ENCODE peak calls at places on chromosome 9, in six cellular contexts. V is HFFc6, J is fibroblast of pulmonary artery, W is prostate gland, O is progenitor cell of endocrine pancreas, Q is HL-60. Z is an unnamed sample.

GRCh38 chr9:116083837-116084236 is 69.8 kb upstream of the PAPPA start:
- DNase-seq in V (no peak), J (no peak), Q (no peak), W (no peak), O (no peak), Z (no peak)

GRCh38 chr9:79000218-79001002 is 571.4 kb upstream of the TLE4 start:
- DNase-seq in W (no peak), Q (no peak), J (no peak), V (no peak), O (no peak), Z (no peak)

GRCh38 chr9:130936285-130937117 is 2.5 kb downstream of the FIBCD1 start:
- DNase-seq in Q (peak; percentile 52), J (peak; percentile 60), W (no peak), V (peak; percentile 24), O (no peak), Z (no peak)

GRCh38 chr9:93319301-93319991 is 132.0 kb upstream of the FAM120A start:
- DNase-seq in W (no peak), J (no peak), O (no peak), Q (no peak), V (no peak), Z (no peak)

GRCh38 chr9:124257070-124257864 is 482 bp upstream of the NEK6 start:
- DNase-seq in W (no peak), Q (no peak), J (no peak), V (no peak), O (no peak), Z (no peak)

GRCh38 chr9:106697390-106697789 is 165.6 kb upstream of the ZNF462 start:
- DNase-seq in V (no peak), J (no peak), W (no peak), Q (no peak), O (no peak), Z (peak; percentile 27)

GRCh38 chr9:97038909-97039781 is at the start of gene CTSV:
- DNase-seq in V (peak; percentile 33), J (peak; percentile 82), Q (peak; percentile 78), O (peak; percentile 91), W (peak; percentile 91), Z (peak; percentile 92)

GRCh38 chr9:136926749-136927148 is 17.8 kb downstream of the FBXW5 start:
- DNase-seq in V (no peak), Q (no peak), W (no peak), O (no peak), J (no peak), Z (no peak)

GRCh38 chr9:113309204-113309813 is 6.1 kb upstream of the RNF183 start:
- DNase-seq in V (peak; percentile 50), O (no peak), Q (peak; percentile 45), W (peak; percentile 23), J (peak; percentile 70), Z (no peak)

GRCh38 chr9:38066167-38066906 is 2.7 kb downstream of the SHB start:
- DNase-seq in Q (no peak), J (no peak), V (no peak), W (peak; percentile 52), O (no peak), Z (no peak)

GRCh38 chr9:132541966-132542830 is 40.2 kb upstream of the BARHL1 start:
- DNase-seq in O (no peak), J (no peak), W (no peak), V (no peak), Q (no peak), Z (peak; percentile 55)

GRCh38 chr9:2767800-2768199 is 50.5 kb downstream of the KCNV2 start:
- DNase-seq in Q (no peak), J (no peak), W (no peak), V (no peak), O (no peak), Z (no peak)

GRCh38 chr9:2761424-2761823 is 44.1 kb downstream of the KCNV2 start:
- DNase-seq in J (no peak), W (no peak), V (no peak), O (no peak), Q (no peak), Z (no peak)

GRCh38 chr9:2768330-2768729 is 51.0 kb downstream of the KCNV2 start:
- DNase-seq in J (no peak), O (no peak), Q (no peak), V (no peak), W (no peak), Z (no peak)

GRCh38 chr9:2765250-2765880 is 48.1 kb downstream of the KCNV2 start:
- DNase-seq in V (no peak), J (no peak), Q (peak; percentile 1), O (no peak), W (peak; percentile 12), Z (no peak)

DNA sequence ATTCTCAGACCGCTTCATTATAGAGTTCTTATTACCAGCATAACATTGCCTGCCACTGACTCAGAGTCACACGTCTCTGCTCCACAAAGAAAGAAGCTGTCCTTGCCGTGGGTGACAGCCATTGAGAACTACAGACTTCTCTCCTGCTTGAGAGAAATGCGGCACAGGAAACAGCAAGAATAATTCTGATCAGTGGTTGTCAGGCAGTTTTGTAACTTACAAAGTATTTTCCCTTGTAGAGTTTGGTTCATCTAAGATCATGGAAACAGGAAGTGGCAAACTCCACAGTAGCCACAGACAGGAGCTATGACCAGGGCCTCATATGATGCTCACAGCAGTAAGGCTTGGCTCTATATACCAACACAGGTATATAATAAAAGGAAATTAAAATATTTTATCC is 47.1 kb downstream of the KCNV2 start:
- DNase-seq in W (no peak), O (no peak), V (no peak), Q (peak; percentile 78), J (no peak), Z (no peak)
- TF ChIP-seq CTCF in W (no peak), O (no peak), V (no peak), Q (no peak), J (no peak), Z (no peak)

GRCh38 chr9:99001892-99002291 is 58.2 kb downstream of the COL15A1 start:
- DNase-seq in W (no peak), Q (no peak), O (no peak), V (no peak), J (no peak), Z (no peak)

GRCh38 chr9:98998441-98999151 is 54.9 kb downstream of the COL15A1 start:
- DNase-seq in J (peak; percentile 64), W (peak; percentile 57), V (peak; percentile 29), Q (peak; percentile 65), O (peak; percentile 76), Z (peak; percentile 88)

GRCh38 chr9:98999152-98999525 is 55.4 kb downstream of the COL15A1 start:
- DNase-seq in O (no peak), J (no peak), V (no peak), W (no peak), Q (no peak), Z (no peak)

GRCh38 chr9:99003308-99003707 is 59.6 kb downstream of the COL15A1 start:
- DNase-seq in O (no peak), J (no peak), V (no peak), Q (no peak), W (no peak), Z (no peak)

GRCh38 chr9:99000480-99001395 is 57.0 kb downstream of the COL15A1 start:
- DNase-seq in O (no peak), V (peak; percentile 65), J (peak; percentile 86), W (no peak), Q (peak; percentile 75), Z (peak; percentile 64)
- TF ChIP-seq CTCF in O (peak; percentile 72), V (peak; percentile 91), J (peak; percentile 86), W (peak; percentile 43), Q (peak; percentile 77), Z (peak; percentile 69)

DNA sequence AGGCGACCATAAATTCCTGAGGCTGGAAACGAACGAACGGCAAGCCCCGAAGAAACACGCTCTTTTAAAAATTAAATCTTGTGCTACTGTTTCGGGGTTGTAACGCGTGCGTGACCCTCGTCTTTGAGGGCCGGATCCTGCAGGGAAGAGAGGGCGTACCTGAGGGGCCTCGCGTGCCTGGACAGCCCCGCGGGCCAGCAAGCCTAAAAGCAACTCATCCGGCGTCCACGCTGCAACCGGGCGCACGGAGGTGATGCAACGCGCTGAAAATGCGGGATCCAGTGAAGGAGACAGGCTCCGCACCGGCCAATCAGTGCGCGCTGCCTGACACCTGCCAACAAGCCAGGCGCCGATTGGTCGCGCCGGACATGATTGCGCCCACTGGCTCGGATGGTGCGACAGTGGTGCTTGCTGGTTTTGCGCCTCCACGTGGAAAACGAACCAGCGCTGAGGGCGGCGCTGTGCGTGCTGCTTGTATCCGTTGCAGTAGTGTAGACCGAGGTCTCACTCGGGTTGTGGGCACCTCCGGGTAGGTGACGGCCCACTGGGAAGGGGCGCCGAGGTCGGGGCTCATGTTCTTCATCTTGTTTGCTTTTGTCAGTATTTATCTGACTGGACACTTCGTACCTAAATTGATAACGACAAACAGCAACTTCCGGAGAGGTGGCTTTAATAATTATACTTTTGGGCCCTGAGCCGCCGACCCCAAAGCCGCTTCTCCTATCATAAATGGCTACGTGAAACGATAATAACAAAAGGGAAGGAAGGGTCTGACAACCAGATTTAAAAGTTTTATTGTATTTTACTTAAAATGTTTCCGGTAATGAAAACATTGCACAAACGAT is at the start of gene IARS1:
- DNase-seq in O (peak; percentile 100), Q (peak; percentile 99), W (peak; percentile 99), J (peak; percentile 99), V (peak; percentile 99), Z (peak; percentile 100)
- TF ChIP-seq CTCF in O (peak; percentile 33), Q (no peak), W (peak; percentile 35), J (peak; percentile 25), V (peak; percentile 69), Z (no peak)

GRCh38 chr9:133594310-133594709 is 14.9 kb downstream of the FAM163B start:
- DNase-seq in J (no peak), O (no peak), V (no peak), W (no peak), Q (no peak), Z (no peak)
- TF ChIP-seq CTCF in J (no peak), O (no peak), V (peak; percentile 9), W (no peak), Q (no peak), Z (no peak)

GRCh38 chr9:104802110-104802509 is 38.2 kb downstream of the NIPSNAP3B start:
- DNase-seq in O (no peak), Q (no peak), V (no peak), W (no peak), J (no peak), Z (no peak)

GRCh38 chr9:104805441-104805840 is 41.5 kb downstream of the NIPSNAP3B start:
- DNase-seq in Q (no peak), W (no peak), O (no peak), J (no peak), V (no peak), Z (no peak)

GRCh38 chr9:104798209-104798995 is 34.5 kb downstream of the NIPSNAP3B start:
- DNase-seq in Q (no peak), J (no peak), V (no peak), W (no peak), O (no peak), Z (no peak)

GRCh38 chr9:104800068-104800785 is 36.3 kb downstream of the NIPSNAP3B start:
- DNase-seq in V (no peak), W (no peak), O (no peak), Q (no peak), J (no peak), Z (no peak)

DNA sequence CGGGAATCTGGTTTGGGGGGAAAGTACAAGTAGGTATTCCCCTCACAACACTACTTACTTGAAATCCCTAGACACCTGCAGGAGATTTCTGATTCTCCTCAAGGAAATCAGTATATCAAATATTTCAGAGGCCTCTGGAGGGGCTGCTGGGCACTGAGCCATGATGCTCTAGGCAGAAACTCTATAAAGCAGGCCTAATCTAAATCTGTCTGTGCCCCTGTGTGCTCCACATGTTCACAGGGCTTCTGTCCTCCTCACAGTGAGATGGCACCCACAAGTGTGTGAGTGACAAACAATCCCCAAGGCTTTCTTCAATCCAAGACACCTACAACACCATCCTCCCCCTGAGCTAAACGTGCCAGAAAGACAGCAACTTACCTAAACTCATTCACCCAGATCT is 39.0 kb downstream of the NIPSNAP3B start:
- DNase-seq in Q (no peak), V (no peak), O (no peak), W (no peak), J (no peak), Z (no peak)
- TF ChIP-seq CTCF in Q (no peak), V (no peak), O (no peak), W (no peak), J (no peak), Z (no peak)

Z was measured in glutamatergic neuron.